ENCODE peak calls at places on chromosomes 3 and 15, in five cellular contexts. One of them, this sample, is unnamed.

GRCh38 chr3:10192953-10193691 is 28.4 kb downstream of the IRAK2 start:
- DNase-seq in fibroblast of lung: peak; percentile 93
- DNase-seq in colonic mucosa: peak; percentile 46
- DNase-seq in left ventricle myocardium inferior: no peak
- DNase-seq in OCI-LY7: peak; percentile 89
- DNase-seq in this sample: no peak

GRCh38 chr3:55203006-55203405 is 275.1 kb upstream of the LRTM1 start:
- DNase-seq in left ventricle myocardium inferior: no peak
- DNase-seq in colonic mucosa: no peak
- DNase-seq in fibroblast of lung: peak; percentile 92
- DNase-seq in OCI-LY7: no peak
- DNase-seq in this sample: no peak

GRCh38 chr3:5690490-5690889 is 503.0 kb downstream of the EDEM1 start:
- DNase-seq in left ventricle myocardium inferior: no peak
- DNase-seq in OCI-LY7: no peak
- DNase-seq in fibroblast of lung: no peak
- DNase-seq in colonic mucosa: no peak
- DNase-seq in this sample: no peak

GRCh38 chr3:63364495-63364894 is 86.4 kb downstream of the SYNPR start:
- DNase-seq in OCI-LY7: no peak
- DNase-seq in colonic mucosa: no peak
- DNase-seq in left ventricle myocardium inferior: no peak
- DNase-seq in fibroblast of lung: peak; percentile 72
- DNase-seq in this sample: no peak

GRCh38 chr3:172751188-172751571 is 654 bp downstream of the ECT2 start:
- DNase-seq in OCI-LY7: peak; percentile 63
- DNase-seq in fibroblast of lung: no peak
- DNase-seq in colonic mucosa: peak; percentile 49
- DNase-seq in left ventricle myocardium inferior: no peak
- DNase-seq in this sample: no peak

GRCh38 chr15:45657769-45658545 is 23.1 kb downstream of the SQOR start:
- DNase-seq in OCI-LY7: no peak
- DNase-seq in left ventricle myocardium inferior: no peak
- DNase-seq in colonic mucosa: peak; percentile 60
- DNase-seq in fibroblast of lung: no peak
- DNase-seq in this sample: no peak

GRCh38 chr3:151328298-151329036 is 882 bp downstream of the P2RY13 start:
- DNase-seq in left ventricle myocardium inferior: no peak
- DNase-seq in OCI-LY7: no peak
- DNase-seq in colonic mucosa: no peak
- DNase-seq in fibroblast of lung: no peak
- DNase-seq in this sample: no peak

GRCh38 chr3:157938154-157938774 is 168.0 kb downstream of the SHOX2 start:
- DNase-seq in colonic mucosa: no peak
- DNase-seq in fibroblast of lung: peak; percentile 62
- DNase-seq in left ventricle myocardium inferior: no peak
- DNase-seq in OCI-LY7: no peak
- DNase-seq in this sample: no peak

GRCh38 chr3:23442598-23443383 is 239.7 kb downstream of the UBE2E2 start:
- DNase-seq in left ventricle myocardium inferior: no peak
- DNase-seq in OCI-LY7: peak; percentile 57
- DNase-seq in fibroblast of lung: peak; percentile 46
- DNase-seq in colonic mucosa: no peak
- DNase-seq in this sample: no peak

GRCh38 chr3:46427929-46428833 is 21.1 kb downstream of the CCRL2 start:
- DNase-seq in OCI-LY7: peak; percentile 21
- DNase-seq in colonic mucosa: no peak
- DNase-seq in fibroblast of lung: no peak
- DNase-seq in left ventricle myocardium inferior: no peak
- DNase-seq in this sample: no peak
- TF ChIP-seq CTCF in OCI-LY7: no peak
- TF ChIP-seq CTCF in colonic mucosa: no peak
- TF ChIP-seq CTCF in fibroblast of lung: no peak
- TF ChIP-seq CTCF in left ventricle myocardium inferior: no peak
- TF ChIP-seq CTCF in this sample: no peak

GRCh38 chr15:90530250-90531051 is 728 bp downstream of the CRTC3 start:
- DNase-seq in colonic mucosa: peak; percentile 51
- DNase-seq in OCI-LY7: peak; percentile 39
- DNase-seq in fibroblast of lung: peak; percentile 46
- DNase-seq in left ventricle myocardium inferior: peak; percentile 46
- DNase-seq in this sample: peak; percentile 81

GRCh38 chr15:90531147-90531546 is 1.4 kb downstream of the CRTC3 start:
- DNase-seq in fibroblast of lung: no peak
- DNase-seq in OCI-LY7: no peak
- DNase-seq in left ventricle myocardium inferior: no peak
- DNase-seq in colonic mucosa: no peak
- DNase-seq in this sample: no peak

GRCh38 chr15:90540768-90541167 is 11.0 kb downstream of the CRTC3 start:
- DNase-seq in left ventricle myocardium inferior: no peak
- DNase-seq in fibroblast of lung: no peak
- DNase-seq in colonic mucosa: no peak
- DNase-seq in OCI-LY7: no peak
- DNase-seq in this sample: no peak

GRCh38 chr15:90539789-90540188 is 10.1 kb downstream of the CRTC3 start:
- DNase-seq in colonic mucosa: no peak
- DNase-seq in left ventricle myocardium inferior: no peak
- DNase-seq in fibroblast of lung: no peak
- DNase-seq in OCI-LY7: no peak
- DNase-seq in this sample: no peak

GRCh38 chr15:90535254-90535653 is 5.5 kb downstream of the CRTC3 start:
- DNase-seq in left ventricle myocardium inferior: no peak
- DNase-seq in fibroblast of lung: no peak
- DNase-seq in colonic mucosa: no peak
- DNase-seq in OCI-LY7: no peak
- DNase-seq in this sample: no peak
- H3K4me1 ChIP-seq in left ventricle myocardium inferior: peaks cover 100% of the 10 kb centered on the region
- H3K4me1 ChIP-seq in fibroblast of lung: no peaks in the 10 kb centered on the region
- H3K4me1 ChIP-seq in colonic mucosa: peaks cover 9% of the 10 kb centered on the region
- H3K4me1 ChIP-seq in OCI-LY7: peaks cover 6% of the 10 kb centered on the region
- H3K4me1 ChIP-seq in this sample: peaks cover 37% of the 10 kb centered on the region

DNA sequence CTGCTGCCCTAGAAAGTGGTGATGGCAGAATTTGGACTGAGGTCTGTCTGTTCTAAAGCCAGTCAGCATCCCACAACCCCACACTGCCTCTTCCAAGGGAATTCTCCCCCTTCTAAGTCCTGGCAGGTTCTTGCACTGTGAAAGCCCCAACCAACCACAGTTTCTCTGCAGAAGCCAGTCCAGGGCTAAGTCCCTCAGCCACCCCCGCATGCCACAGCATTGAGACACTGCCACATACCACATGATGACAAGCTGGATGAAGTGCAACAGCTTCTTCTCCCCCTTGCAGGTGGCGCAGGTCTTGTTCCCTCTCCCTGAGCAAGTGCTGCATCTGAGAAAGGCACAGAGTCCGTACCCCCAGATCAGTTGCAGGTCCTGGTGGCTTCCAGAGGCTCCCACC is 18.6 kb downstream of the SSUH2 start:
- DNase-seq in OCI-LY7: no peak
- DNase-seq in left ventricle myocardium inferior: no peak
- DNase-seq in colonic mucosa: no peak
- DNase-seq in fibroblast of lung: peak; percentile 67
- DNase-seq in this sample: peak; percentile 53
- H3K9me3 ChIP-seq in OCI-LY7: no peaks in the 10 kb centered on the region
- H3K9me3 ChIP-seq in left ventricle myocardium inferior: no peaks in the 10 kb centered on the region
- H3K9me3 ChIP-seq in colonic mucosa: no peaks in the 10 kb centered on the region
- H3K9me3 ChIP-seq in fibroblast of lung: no peaks in the 10 kb centered on the region
- H3K9me3 ChIP-seq in this sample: no peaks in the 10 kb centered on the region

GRCh38 chr15:92315595-92316211 is 78.0 kb upstream of the ST8SIA2 start:
- DNase-seq in left ventricle myocardium inferior: no peak
- DNase-seq in colonic mucosa: no peak
- DNase-seq in fibroblast of lung: no peak
- DNase-seq in OCI-LY7: no peak
- DNase-seq in this sample: no peak
- TF ChIP-seq CTCF in left ventricle myocardium inferior: no peak
- TF ChIP-seq CTCF in colonic mucosa: no peak
- TF ChIP-seq CTCF in fibroblast of lung: no peak
- TF ChIP-seq CTCF in OCI-LY7: no peak
- TF ChIP-seq CTCF in this sample: no peak

GRCh38 chr15:76354823-76355440 is 18.4 kb downstream of the ISL2 start:
- DNase-seq in left ventricle myocardium inferior: no peak
- DNase-seq in colonic mucosa: no peak
- DNase-seq in fibroblast of lung: no peak
- DNase-seq in OCI-LY7: no peak
- DNase-seq in this sample: no peak

GRCh38 chr15:76349301-76350070 is 12.9 kb downstream of the ISL2 start:
- DNase-seq in colonic mucosa: no peak
- DNase-seq in OCI-LY7: no peak
- DNase-seq in left ventricle myocardium inferior: no peak
- DNase-seq in fibroblast of lung: no peak
- DNase-seq in this sample: no peak

GRCh38 chr15:76353903-76354302 is 17.3 kb downstream of the ISL2 start:
- DNase-seq in colonic mucosa: no peak
- DNase-seq in OCI-LY7: no peak
- DNase-seq in fibroblast of lung: no peak
- DNase-seq in left ventricle myocardium inferior: no peak
- DNase-seq in this sample: no peak

GRCh38 chr15:76358453-76358852 is 21.9 kb downstream of the ISL2 start:
- DNase-seq in OCI-LY7: no peak
- DNase-seq in left ventricle myocardium inferior: no peak
- DNase-seq in colonic mucosa: no peak
- DNase-seq in fibroblast of lung: no peak
- DNase-seq in this sample: no peak

DNA sequence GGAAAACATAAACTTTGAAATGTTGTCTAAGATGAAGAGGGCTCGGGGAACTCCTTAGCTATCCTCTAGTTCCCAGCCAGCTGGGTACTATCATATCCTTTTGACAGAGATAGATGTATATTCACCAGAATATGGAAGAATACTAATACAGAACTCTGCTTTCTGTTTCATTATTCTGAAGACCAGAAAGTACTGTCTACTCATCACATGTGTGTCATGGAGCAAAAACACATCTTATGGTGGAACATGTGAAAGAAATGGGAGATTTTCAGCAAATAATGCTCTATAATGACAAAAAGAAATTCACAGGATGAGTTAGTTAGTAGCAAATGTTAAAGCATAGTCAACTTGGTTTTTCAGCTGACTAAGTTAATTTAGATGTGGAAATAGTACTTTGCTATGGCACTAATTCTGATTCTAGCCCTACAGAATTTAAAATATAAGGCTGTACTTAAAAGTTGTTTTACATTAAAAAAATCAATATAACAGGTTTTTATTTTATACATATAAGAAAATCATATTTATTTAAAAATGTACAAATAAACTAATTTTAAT is 16.5 kb downstream of the ISL2 start:
- DNase-seq in colonic mucosa: no peak
- DNase-seq in OCI-LY7: no peak
- DNase-seq in fibroblast of lung: no peak
- DNase-seq in left ventricle myocardium inferior: no peak
- DNase-seq in this sample: no peak
- H3K4me1 ChIP-seq in colonic mucosa: no peaks in the 10 kb centered on the region
- H3K4me1 ChIP-seq in OCI-LY7: no peaks in the 10 kb centered on the region
- H3K4me1 ChIP-seq in fibroblast of lung: no peaks in the 10 kb centered on the region
- H3K4me1 ChIP-seq in left ventricle myocardium inferior: no peaks in the 10 kb centered on the region
- H3K4me1 ChIP-seq in this sample: no peaks in the 10 kb centered on the region

This sample was measured in upper lobe of right lung.